ENCODE peak calls at places on chromosomes 7 and 10, in six cellular contexts. Q is right lobe of liver; D is colonic mucosa; I is stomach; W is naive thymus-derived CD4-positive, alpha-beta T cell; K is heart right ventricle. F is an unnamed sample.

GRCh38 chr10:8498881-8499280 is 444.4 kb downstream of the GATA3 start:
- DNase-seq in D (no peak), Q (no peak), K (no peak), I (no peak), W (no peak), F (no peak)

GRCh38 chr7:22150221-22150620 is 204.5 kb upstream of the CDCA7L start:
- DNase-seq in D (no peak), Q (no peak), I (no peak), K (no peak), W (no peak), F (no peak)

GRCh38 chr7:147775564-147775963 is 815.0 kb upstream of the C7orf33 start:
- DNase-seq in W (no peak), D (no peak), K (no peak), Q (no peak), I (no peak), F (no peak)

GRCh38 chr10:3995302-3996210 is 210.5 kb upstream of the KLF6 start:
- DNase-seq in Q (no peak), W (no peak), K (no peak), D (no peak), I (no peak), F (no peak)

GRCh38 chr10:52335665-52336064 is 21.6 kb downstream of the DKK1 start:
- DNase-seq in D (no peak), W (no peak), I (no peak), K (no peak), Q (no peak), F (no peak)

GRCh38 chr7:150869467-150869866 is 17.1 kb downstream of the AOC1 start:
- DNase-seq in D (no peak), I (no peak), K (no peak), W (no peak), Q (no peak), F (no peak)

GRCh38 chr7:80415522-80415921 is 96.3 kb downstream of the GNAT3 start:
- DNase-seq in W (no peak), D (no peak), K (no peak), I (no peak), Q (no peak), F (no peak)

GRCh38 chr10:66717221-66717981 is 208.4 kb upstream of the LRRTM3 start:
- DNase-seq in Q (no peak), I (no peak), D (peak; percentile 47), W (no peak), K (no peak), F (no peak)

GRCh38 chr10:15439381-15439837 is 68.3 kb upstream of the FAM171A1 start:
- DNase-seq in I (no peak), D (no peak), Q (peak; percentile 55), W (no peak), K (peak; percentile 52), F (no peak)

GRCh38 chr7:24521917-24522583 is 51.2 kb upstream of the PALS2 start:
- DNase-seq in W (no peak), Q (no peak), I (no peak), D (no peak), K (no peak), F (no peak)

GRCh38 chr10:120734476-120735078 is 116.6 kb upstream of the WDR11 start:
- DNase-seq in W (no peak), Q (no peak), I (no peak), D (no peak), K (no peak), F (no peak)

GRCh38 chr10:45280113-45280512 is 35.3 kb downstream of the OR13A1 start:
- DNase-seq in W (no peak), K (no peak), I (peak; percentile 45), D (no peak), Q (no peak), F (no peak)

GRCh38 chr7:148116195-148116594 is 474.4 kb upstream of the C7orf33 start:
- DNase-seq in K (no peak), D (no peak), Q (no peak), I (no peak), W (no peak), F (no peak)

GRCh38 chr10:103658049-103658577 is 164.6 kb downstream of the NEURL1 start:
- DNase-seq in I (no peak), D (peak; percentile 45), Q (no peak), K (no peak), W (no peak), F (no peak)

GRCh38 chr10:79420974-79421688 is 24.3 kb downstream of the ZCCHC24 start:
- DNase-seq in W (no peak), Q (no peak), D (no peak), K (no peak), I (no peak), F (peak; percentile 57)

GRCh38 chr7:154975984-154976383 is 26.9 kb downstream of the PAXIP1 start:
- DNase-seq in Q (no peak), K (no peak), D (no peak), W (no peak), I (no peak), F (no peak)

GRCh38 chr7:98251844-98252639 is at the start of gene TECPR1:
- DNase-seq in Q (peak; percentile 97), W (peak; percentile 81), I (peak; percentile 98), K (peak; percentile 96), D (peak; percentile 96), F (peak; percentile 98)
- H3K4me1 ChIP-seq in Q (peaks cover 17% of the 10 kb centered on the region), W (peaks cover 40% of the 10 kb centered on the region), I (peaks cover 69% of the 10 kb centered on the region), K (peaks cover 59% of the 10 kb centered on the region), D (peaks cover 8% of the 10 kb centered on the region), F (peaks cover 35% of the 10 kb centered on the region)

GRCh38 chr10:77510695-77511094 is 126.9 kb downstream of the KCNMA1 start:
- DNase-seq in I (no peak), W (no peak), D (no peak), K (no peak), Q (no peak), F (no peak)

GRCh38 chr10:77508076-77508475 is 129.5 kb downstream of the KCNMA1 start:
- DNase-seq in D (no peak), K (no peak), W (no peak), I (no peak), Q (no peak), F (no peak)

GRCh38 chr10:77512219-77512578 is 125.4 kb downstream of the KCNMA1 start:
- DNase-seq in W (no peak), K (no peak), D (no peak), Q (no peak), I (no peak), F (no peak)

GRCh38 chr10:77511498-77512218 is 126.0 kb downstream of the KCNMA1 start:
- DNase-seq in Q (no peak), K (no peak), I (no peak), D (no peak), W (no peak), F (no peak)

GRCh38 chr10:77510294-77510693 is 127.3 kb downstream of the KCNMA1 start:
- DNase-seq in D (no peak), I (no peak), K (no peak), Q (no peak), W (no peak), F (no peak)
- H3K4me1 ChIP-seq in D (no peaks in the 10 kb centered on the region), I (peaks cover 36% of the 10 kb centered on the region), K (no peaks in the 10 kb centered on the region), Q (peaks cover 7% of the 10 kb centered on the region), W (no peaks in the 10 kb centered on the region), F (no peaks in the 10 kb centered on the region)

GRCh38 chr10:113474756-113475155 is 78.1 kb upstream of the HABP2 start:
- DNase-seq in W (no peak), D (no peak), I (no peak), Q (no peak), K (no peak), F (no peak)
- H3K4me1 ChIP-seq in W (no peaks in the 10 kb centered on the region), D (no peaks in the 10 kb centered on the region), I (peaks cover 14% of the 10 kb centered on the region), Q (peaks cover 6% of the 10 kb centered on the region), K (peaks cover 19% of the 10 kb centered on the region), F (no peaks in the 10 kb centered on the region)

GRCh38 chr10:128018704-128019103 is 107.5 kb downstream of the MKI67 start:
- DNase-seq in I (no peak), W (no peak), K (no peak), Q (no peak), D (no peak), F (no peak)

GRCh38 chr10:128016423-128017060 is 109.6 kb downstream of the PTPRE start:
- DNase-seq in Q (no peak), D (no peak), I (no peak), W (no peak), K (no peak), F (no peak)

GRCh38 chr10:128017825-128018224 is 108.4 kb downstream of the MKI67 start:
- DNase-seq in D (no peak), K (no peak), Q (no peak), I (no peak), W (no peak), F (no peak)

GRCh38 chr10:128022216-128023196 is 103.7 kb downstream of the MKI67 start:
- DNase-seq in D (no peak), Q (no peak), I (no peak), W (no peak), K (no peak), F (no peak)

GRCh38 chr10:128018236-128018635 is 108.0 kb downstream of the MKI67 start:
- DNase-seq in I (no peak), Q (no peak), K (no peak), W (no peak), D (no peak), F (no peak)
- H3K4me1 ChIP-seq in I (no peaks in the 10 kb centered on the region), Q (no peaks in the 10 kb centered on the region), K (peaks cover 14% of the 10 kb centered on the region), W (no peaks in the 10 kb centered on the region), D (no peaks in the 10 kb centered on the region), F (no peaks in the 10 kb centered on the region)